ENCODE peak calls at places on chromosome 20, in five cellular contexts. L, J, Y, P and I are unnamed samples.

GRCh38 chr20:51697119-51697826 is 70.9 kb downstream of the ATP9A start:
- DNase-seq in L (no peak), J (peak; percentile 31), Y (no peak), P (no peak), I (no peak)

GRCh38 chr20:49909499-49910339 is 5.6 kb downstream of the SPATA2 start:
- DNase-seq in L (no peak), J (no peak), Y (no peak), P (no peak), I (peak; percentile 59)

GRCh38 chr20:49199729-49200293 is 11.7 kb upstream of the STAU1 start:
- DNase-seq in L (no peak), J (no peak), Y (no peak), P (no peak), I (no peak)

GRCh38 chr20:48725589-48725991 is 102.2 kb downstream of the PREX1 start:
- DNase-seq in L (no peak), J (peak; percentile 7), Y (peak; percentile 21), P (no peak), I (no peak)

GRCh38 chr20:12093062-12093796 is 175.5 kb downstream of the BTBD3 start:
- DNase-seq in L (no peak), J (no peak), Y (no peak), P (no peak), I (no peak)

GRCh38 chr20:31670371-31671228 is 32.9 kb downstream of the COX4I2 start:
- DNase-seq in L (no peak), J (peak; percentile 75), Y (no peak), P (peak; percentile 78), I (no peak)

GRCh38 chr20:42721923-42722322 is 467.8 kb downstream of the PTPRT start:
- DNase-seq in L (no peak), J (no peak), Y (no peak), P (no peak), I (no peak)

GRCh38 chr20:62752671-62753501 is 43.4 kb upstream of the MRGBP start:
- DNase-seq in L (no peak), J (peak; percentile 50), Y (no peak), P (peak; percentile 72), I (no peak)

GRCh38 chr20:22442318-22442717 is 142.1 kb downstream of the FOXA2 start:
- DNase-seq in L (no peak), J (no peak), Y (no peak), P (no peak), I (no peak)

GRCh38 chr20:2585811-2586210 is 49.4 kb downstream of the TMC2 start:
- DNase-seq in L (peak; percentile 27), J (peak; percentile 72), Y (no peak), P (no peak), I (no peak)

GRCh38 chr20:1377984-1378742 is 14.7 kb downstream of the FKBP1A start:
- DNase-seq in L (no peak), J (peak; percentile 67), Y (peak; percentile 26), P (no peak), I (no peak)

GRCh38 chr20:8504030-8504429 is 372.0 kb downstream of the PLCB1 start:
- DNase-seq in L (no peak), J (no peak), Y (no peak), P (no peak), I (no peak)

GRCh38 chr20:49990310-49990720 is 7.5 kb downstream of the SNAI1 start:
- DNase-seq in L (no peak), J (no peak), Y (no peak), P (no peak), I (peak; percentile 50)

GRCh38 chr20:20017852-20018245 is 687 bp downstream of the NAA20 start:
- DNase-seq in L (no peak), J (no peak), Y (no peak), P (no peak), I (no peak)

GRCh38 chr20:59406446-59406845 is 106.0 kb downstream of the EDN3 start:
- DNase-seq in L (no peak), J (no peak), Y (no peak), P (no peak), I (no peak)

GRCh38 chr20:50305636-50306477 is 115.2 kb downstream of the CEBPB start:
- DNase-seq in L (no peak), J (no peak), Y (no peak), P (peak; percentile 86), I (no peak)

GRCh38 chr20:41330343-41330720 is 10.3 kb upstream of the LPIN3 start:
- DNase-seq in L (no peak), J (peak; percentile 51), Y (no peak), P (peak; percentile 67), I (no peak)

GRCh38 chr20:3711418-3712043 is 869 bp downstream of the SIGLEC1 start:
- DNase-seq in L (no peak), J (no peak), Y (no peak), P (peak; percentile 12), I (no peak)
- H3K4me3 ChIP-seq in L (no peak overlapping the region), J (no peak overlapping the region), Y (no peak overlapping the region), P (no peak overlapping the region), I (no peak overlapping the region)

GRCh38 chr20:25308083-25308491 is 60.2 kb downstream of the PYGB start:
- DNase-seq in L (no peak), J (no peak), Y (no peak), P (peak; percentile 62), I (no peak)

GRCh38 chr20:25309395-25310267 is 61.7 kb downstream of the PYGB start:
- DNase-seq in L (no peak), J (peak; percentile 80), Y (peak; percentile 65), P (peak; percentile 79), I (no peak)

GRCh38 chr20:25310921-25311728 is 63.2 kb downstream of the PYGB start:
- DNase-seq in L (no peak), J (peak; percentile 95), Y (no peak), P (peak; percentile 39), I (no peak)

GRCh38 chr20:25308671-25309394 is 60.9 kb downstream of the PYGB start:
- DNase-seq in L (no peak), J (peak; percentile 82), Y (peak; percentile 28), P (peak; percentile 71), I (no peak)

GRCh38 chr20:25310268-25310920 is 62.5 kb downstream of the PYGB start:
- DNase-seq in L (peak; percentile 87), J (peak; percentile 96), Y (peak; percentile 73), P (peak; percentile 84), I (peak; percentile 38)
- H3K4me3 ChIP-seq in L (peak overlapping the region; percentile 18), J (peak overlapping the region; percentile 27), Y (peak overlapping the region; percentile 25), P (peak overlapping the region; percentile 46), I (no peak overlapping the region)

DNA sequence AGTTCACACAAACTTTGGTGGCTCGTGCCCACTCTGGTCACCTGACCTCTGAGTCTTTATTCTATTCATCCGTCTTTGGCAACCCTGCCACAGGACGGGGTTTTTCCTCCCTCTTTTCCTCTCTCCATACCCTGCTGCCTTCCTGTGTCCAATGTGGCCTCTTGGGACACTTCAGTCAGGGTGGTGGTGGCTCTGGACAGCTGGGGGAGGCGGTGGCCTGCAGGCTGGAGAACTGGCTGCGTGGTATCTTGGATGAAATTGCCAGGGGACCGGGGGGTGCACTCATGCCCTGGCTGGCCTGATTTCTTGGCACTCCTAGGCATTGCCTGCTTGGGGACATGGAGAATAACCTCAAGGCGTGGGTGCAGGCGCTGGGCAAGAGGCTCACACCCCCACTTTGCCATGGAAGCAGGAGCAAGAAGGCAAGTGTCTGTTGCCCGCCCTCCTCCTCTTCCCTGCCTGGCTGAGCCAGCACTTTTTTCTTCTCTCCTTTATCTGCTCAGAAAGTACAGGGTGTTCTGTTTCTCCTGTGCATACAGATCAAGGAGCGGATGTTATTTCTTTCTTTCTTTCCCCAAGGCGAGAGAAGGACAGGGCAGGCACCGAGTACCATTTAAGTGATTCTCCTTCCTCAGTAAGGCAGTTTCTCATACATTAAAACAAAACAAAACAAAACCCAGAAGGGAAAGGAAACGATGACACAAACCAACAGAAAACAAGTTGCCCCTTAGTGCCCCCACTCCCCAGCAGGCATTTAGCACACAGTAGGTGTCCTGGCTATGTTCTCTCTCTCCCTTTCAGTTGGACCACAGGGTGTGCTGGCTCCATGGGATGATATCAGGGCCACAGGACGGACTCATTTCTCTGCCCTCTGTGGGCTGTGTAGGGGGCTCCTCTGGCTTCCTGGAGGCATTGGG is 155.5 kb upstream of the RNF24 start:
- DNase-seq in L (no peak), J (no peak), Y (no peak), P (no peak), I (no peak)
- H3K4me3 ChIP-seq in L (no peak overlapping the region), J (no peak overlapping the region), Y (no peak overlapping the region), P (no peak overlapping the region), I (peak overlapping the region; percentile 36)

GRCh38 chr20:63972312-63973159 is 2.8 kb upstream of the ZNF512B start:
- DNase-seq in L (no peak), J (no peak), Y (no peak), P (no peak), I (no peak)

GRCh38 chr20:63974402-63975200 is 4.8 kb downstream of the SAMD10 start:
- DNase-seq in L (no peak), J (peak; percentile 74), Y (no peak), P (peak; percentile 75), I (no peak)

GRCh38 chr20:63973160-63973479 is 3.4 kb upstream of the ZNF512B start:
- DNase-seq in L (no peak), J (no peak), Y (no peak), P (no peak), I (no peak)

GRCh38 chr20:63970714-63971431 is 1.1 kb upstream of the ZNF512B start:
- DNase-seq in L (no peak), J (no peak), Y (no peak), P (no peak), I (no peak)

GRCh38 chr20:63973636-63974401 is 4.1 kb upstream of the ZNF512B start:
- DNase-seq in L (peak; percentile 56), J (peak; percentile 79), Y (peak; percentile 62), P (peak; percentile 96), I (peak; percentile 91)
- H3K4me3 ChIP-seq in L (peak overlapping the region; percentile 42), J (peak overlapping the region; percentile 45), Y (peak overlapping the region; percentile 43), P (peak overlapping the region; percentile 16), I (peak overlapping the region; percentile 63)